ENCODE peak calls at places on chromosomes 7 and 10, in four cellular contexts. C is cardiac muscle cell, B is GM12878, A is stomach. L is an unnamed sample. For H3K36me3, the result is how much of the 10 kb centered on the place peaks cover.

GRCh38 chr10:57320416-57320815 is 947.3 kb downstream of the IPMK start:
- DNase-seq in A (no peak), C (no peak), B (no peak), L (no peak)

GRCh38 chr10:60757422-60757895 is 20.8 kb upstream of the CDK1 start:
- DNase-seq in C (peak), A (no peak), B (no peak), L (no peak)

GRCh38 chr10:9097206-9097990 is 1042.9 kb downstream of the GATA3 start:
- DNase-seq in A (no peak), C (no peak), B (no peak), L (no peak)

GRCh38 chr7:142412551-142413193 is 154.8 kb upstream of the PRSS58 start:
- DNase-seq in B (no peak), A (no peak), C (peak), L (no peak)

GRCh38 chr7:1234794-1235500 is 2.3 kb downstream of the UNCX start:
- DNase-seq in A (no peak), B (no peak), C (no peak), L (no peak)

GRCh38 chr10:68202965-68203358 is 29.0 kb downstream of the ATOH7 start:
- DNase-seq in C (no peak), B (no peak), A (no peak), L (no peak)

GRCh38 chr7:31465285-31465684 is 48.6 kb upstream of the ITPRID1 start:
- DNase-seq in A (no peak), C (no peak), B (no peak), L (no peak)

GRCh38 chr7:108525327-108525984 is 479 bp downstream of the PNPLA8 start:
- DNase-seq in A (no peak), B (no peak), C (peak), L (peak)

GRCh38 chr10:133257489-133258065 is 19.1 kb downstream of the ADAM8 start:
- DNase-seq in A (peak), B (no peak), C (peak), L (no peak)

GRCh38 chr10:12929381-12929780 is 72.1 kb downstream of the CCDC3 start:
- DNase-seq in C (no peak), A (no peak), B (no peak), L (no peak)

GRCh38 chr10:36717118-36717517 is 408.3 kb upstream of the ANKRD30A start:
- DNase-seq in C (no peak), A (no peak), B (no peak), L (no peak)

GRCh38 chr7:50146692-50147091 is 53.6 kb upstream of the ZPBP start:
- DNase-seq in C (no peak), B (no peak), A (no peak), L (no peak)

GRCh38 chr7:99292127-99292526 is 19.5 kb downstream of the MYH16 start:
- DNase-seq in B (no peak), A (no peak), C (no peak), L (no peak)

GRCh38 chr7:124667754-124668153 is 97.8 kb downstream of the GPR37 start:
- DNase-seq in A (no peak), B (no peak), C (no peak), L (no peak)

GRCh38 chr7:124662372-124662771 is 103.2 kb downstream of the GPR37 start:
- DNase-seq in B (no peak), A (no peak), C (no peak), L (no peak)

GRCh38 chr7:124667312-124667711 is 98.3 kb downstream of the GPR37 start:
- DNase-seq in A (no peak), B (no peak), C (no peak), L (peak)

GRCh38 chr7:124662937-124663336 is 102.7 kb downstream of the GPR37 start:
- DNase-seq in B (no peak), C (no peak), A (no peak), L (no peak)
- TF ChIP-seq CTCF in B (no peak), C (no peak), A (no peak), L (no peak)

GRCh38 chr7:15687645-15688025 is 1.2 kb upstream of the MEOX2 start:
- DNase-seq in B (no peak), A (no peak), C (peak), L (no peak)

GRCh38 chr7:15685358-15686181 is 913 bp downstream of the MEOX2 start:
- DNase-seq in B (no peak), C (peak), A (no peak), L (no peak)

GRCh38 chr7:15684834-15685233 is 1.6 kb downstream of the MEOX2 start:
- DNase-seq in B (no peak), A (no peak), C (peak), L (no peak)

GRCh38 chr7:15686957-15687644 is 618 bp upstream of the MEOX2 start:
- DNase-seq in A (no peak), B (no peak), C (no peak), L (no peak)

DNA sequence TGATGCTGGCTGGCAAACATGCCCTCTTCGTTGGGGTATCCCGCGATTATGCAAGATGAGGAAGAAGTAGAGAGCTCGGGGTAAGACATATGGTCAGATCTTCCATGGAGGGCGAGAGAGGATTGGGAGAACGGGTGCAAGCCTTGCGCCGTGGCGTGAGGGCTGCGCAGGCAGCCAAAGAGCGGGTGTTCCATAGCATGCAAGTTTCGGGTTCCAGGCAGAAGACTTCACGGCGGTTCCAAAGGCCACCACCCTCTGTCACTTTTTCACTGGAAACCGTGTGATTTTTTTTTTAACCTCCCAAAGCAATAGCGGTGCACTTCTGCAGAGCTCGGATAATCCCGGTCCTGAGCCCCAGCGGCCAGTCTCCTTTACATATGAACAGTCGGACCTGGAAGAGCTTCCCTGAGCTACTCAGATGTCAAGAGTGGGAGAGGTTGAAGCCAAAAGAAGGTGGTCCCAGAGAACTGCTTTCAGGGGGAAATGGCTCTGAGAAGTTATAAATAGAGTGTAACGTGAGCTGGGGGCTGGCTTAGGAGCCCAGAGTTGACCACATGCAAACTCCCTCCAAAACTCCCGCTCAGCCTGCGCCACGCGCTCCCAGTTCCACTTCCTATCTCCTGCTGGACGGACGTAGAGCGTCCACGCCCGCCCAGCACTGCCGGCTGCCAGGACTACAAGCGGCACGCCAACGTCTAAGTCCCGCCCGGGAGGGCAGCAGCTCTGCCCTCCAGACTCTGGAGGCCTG is at the start of gene MEOX2:
- DNase-seq in B (no peak), A (no peak), C (peak), L (no peak)
- H3K4me3 ChIP-seq in B (no peak), A (peak), C (peak), L (peak)

GRCh38 chr10:131946880-131947279 is 34.8 kb downstream of the BNIP3 start:
- DNase-seq in C (no peak), B (no peak), A (peak), L (no peak)

GRCh38 chr10:131946321-131946751 is 35.4 kb downstream of the BNIP3 start:
- DNase-seq in C (no peak), B (no peak), A (no peak), L (peak)

GRCh38 chr10:131949041-131949862 is 32.5 kb downstream of the BNIP3 start:
- DNase-seq in B (no peak), C (no peak), A (no peak), L (no peak)

GRCh38 chr10:131947631-131948347 is 33.9 kb downstream of the BNIP3 start:
- DNase-seq in C (no peak), B (no peak), A (no peak), L (peak)

GRCh38 chr10:131948501-131948900 is 33.2 kb downstream of the BNIP3 start:
- DNase-seq in A (no peak), C (no peak), B (no peak), L (no peak)
- H3K36me3 ChIP-seq in A (half or more), C (under half), B (under half), L (under half)

GRCh38 chr7:134646425-134647305 is at the start of gene BPGM:
- DNase-seq in C (peak), B (peak), A (peak), L (peak)
- TF ChIP-seq CTCF in C (peak), B (peak), A (no peak), L (peak)

DNA sequence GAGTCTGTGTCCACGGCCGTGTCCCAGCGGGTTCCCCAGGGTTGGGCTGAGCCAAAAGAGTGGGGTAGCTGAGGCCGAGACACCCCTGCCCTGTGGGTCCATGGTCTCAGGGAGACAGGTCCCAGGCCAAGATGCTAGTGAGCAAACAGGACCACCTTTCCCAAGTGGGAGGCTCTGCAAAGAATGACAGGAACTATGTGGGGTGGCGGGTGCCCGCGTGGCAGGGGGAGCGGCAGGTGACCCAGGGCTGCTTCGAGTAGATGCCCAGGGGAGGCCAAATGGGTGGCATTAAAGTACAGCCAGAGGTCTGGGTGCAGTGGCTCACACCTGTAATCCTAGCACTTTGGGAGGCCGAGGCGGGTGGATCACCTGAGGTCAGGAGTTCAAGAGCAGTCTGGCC is 18.2 kb downstream of the TTYH3 start:
- DNase-seq in A (no peak), B (no peak), C (no peak), L (no peak)
- H3K4me3 ChIP-seq in A (no peak), B (no peak), C (no peak), L (no peak)

DNA sequence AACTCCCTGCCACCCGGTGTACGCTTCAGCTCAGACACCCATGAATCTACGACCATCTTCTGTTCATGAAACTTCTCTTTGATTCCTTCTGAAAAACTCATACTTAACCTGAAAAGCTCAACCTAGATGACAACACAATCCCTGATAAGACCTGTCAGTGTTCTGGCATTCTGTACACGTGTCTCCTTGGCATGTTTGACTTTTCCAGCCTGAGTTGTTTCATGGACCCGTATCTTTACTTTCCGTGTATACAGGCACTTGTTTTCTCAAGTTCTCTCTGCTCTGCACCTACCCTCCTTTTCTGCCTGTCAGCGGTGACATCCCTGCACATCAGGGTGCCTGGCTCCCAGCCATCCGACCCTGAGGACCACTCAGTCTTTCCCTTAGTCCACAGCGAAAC is 103.3 kb downstream of the LARP4B start:
- DNase-seq in A (no peak), B (no peak), C (no peak), L (no peak)
- H3K36me3 ChIP-seq in A (half or more), B (under half), C (under half), L (under half)

GRCh38 chr10:22335204-22335956 is 9.9 kb upstream of the SPAG6 start:
- DNase-seq in B (no peak), A (peak), C (peak), L (no peak)
- TF ChIP-seq CTCF in B (no peak), A (no peak), C (no peak), L (no peak)

GRCh38 chr10:21668831-21669230 is 134.8 kb downstream of the MLLT10 start:
- DNase-seq in C (no peak), A (no peak), B (no peak), L (no peak)
- H3K4me3 ChIP-seq in C (no peak), A (no peak), B (no peak), L (no peak)

GRCh38 chr7:26192485-26193087 is 8.0 kb downstream of the HNRNPA2B1 start:
- DNase-seq in C (no peak), B (no peak), A (no peak), L (no peak)
- H3K36me3 ChIP-seq in C (half or more), B (half or more), A (half or more), L (under half)